ENCODE peak calls at places on chromosome 19, in seven cellular contexts. I is iris pigment epithelial cell; Z is activated naive CD4-positive, alpha-beta T cell treated with anti-CD3 and anti-CD28 coated beads, Interleukin-2, amount 10 ng/mL, durations not matched to agents 7 days and 5 days; T is activated T-cell treated with anti-CD3 and anti-CD28 coated beads, Interleukin-2, amount 50 U/mL, for 24 hours; M is naive B cell; R is IMR-90; K is NCI-H82. E is an unnamed sample.
A peak's percentile ranks its signal among the peaks of the same experiment; 100 is the strongest.

GRCh38 chr19:14333101-14333871 is 48.0 kb upstream of the ADGRE5 start:
- DNase-seq in T (peak; percentile 50), K (peak; percentile 45), I (peak; percentile 46), Z (peak; percentile 41), R (no peak), M (no peak), E (no peak)

GRCh38 chr19:29622191-29623070 is 16.3 kb downstream of the POP4 start:
- DNase-seq in R (no peak), M (no peak), T (peak; percentile 70), Z (peak; percentile 48), K (no peak), I (peak; percentile 11), E (no peak)

GRCh38 chr19:42270346-42271044 is 1.4 kb downstream of the CIC start:
- DNase-seq in I (peak; percentile 66), K (no peak), Z (peak; percentile 82), M (peak; percentile 51), R (no peak), T (peak; percentile 83), E (no peak)

GRCh38 chr19:996051-996838 is 4.0 kb upstream of the GRIN3B start:
- DNase-seq in K (peak; percentile 47), Z (peak; percentile 83), I (peak; percentile 56), R (peak; percentile 53), T (peak; percentile 81), M (peak; percentile 61), E (no peak)

GRCh38 chr19:13060964-13061927 is 41.4 kb downstream of the LYL1 start:
- DNase-seq in I (peak; percentile 65), T (peak; percentile 87), M (peak; percentile 70), R (peak; percentile 69), Z (peak; percentile 85), K (peak; percentile 95), E (peak; percentile 43)

GRCh38 chr19:27793128-27793643 is 1419.8 kb downstream of the UQCRFS1 start:
- DNase-seq in T (no peak), K (peak; percentile 98), R (peak; percentile 58), Z (peak; percentile 77), I (peak; percentile 78), M (no peak), E (peak; percentile 93)

GRCh38 chr19:19464339-19465098 is 50.8 kb downstream of the TSSK6 start:
- DNase-seq in T (no peak), K (no peak), M (no peak), I (peak; percentile 81), R (peak; percentile 73), Z (no peak), E (no peak)

GRCh38 chr19:49744946-49745381 is 18.1 kb downstream of the TSKS start:
- DNase-seq in R (no peak), K (peak; percentile 26), T (no peak), Z (no peak), M (no peak), I (no peak), E (no peak)

GRCh38 chr19:41357746-41358145 is 4.0 kb upstream of the TGFB1 start:
- DNase-seq in Z (no peak), T (no peak), R (no peak), K (no peak), M (no peak), I (no peak), E (no peak)

GRCh38 chr19:888615-889385 is 4.2 kb downstream of the MED16 start:
- DNase-seq in I (no peak), T (peak; percentile 49), M (no peak), K (no peak), R (no peak), Z (no peak), E (no peak)

GRCh38 chr19:4123615-4124568 is at the start of gene MAP2K2:
- DNase-seq in R (peak; percentile 84), K (peak; percentile 93), M (peak; percentile 95), Z (peak; percentile 96), I (peak; percentile 82), T (peak; percentile 98), E (no peak)

GRCh38 chr19:1989513-1990229 is 25.8 kb downstream of the BTBD2 start:
- DNase-seq in M (no peak), Z (no peak), K (no peak), R (no peak), I (no peak), T (no peak), E (no peak)

GRCh38 chr19:36488816-36489138 is 584 bp downstream of the ZNF566 start:
- DNase-seq in M (no peak), K (peak; percentile 79), R (no peak), T (no peak), I (no peak), Z (no peak), E (no peak)

GRCh38 chr19:6393982-6394412 is 1.0 kb upstream of the GTF2F1 start:
- DNase-seq in K (no peak), I (no peak), M (no peak), T (no peak), Z (peak; percentile 81), R (no peak), E (no peak)

GRCh38 chr19:49188626-49189200 is 31.1 kb downstream of the TRPM4 start:
- DNase-seq in K (no peak), M (no peak), R (no peak), Z (no peak), T (no peak), I (no peak), E (no peak)

GRCh38 chr19:32824906-32825608 is 44.5 kb downstream of the SLC7A9 start:
- DNase-seq in M (no peak), I (no peak), T (no peak), K (no peak), Z (no peak), R (no peak), E (no peak)

GRCh38 chr19:4108767-4109625 is 14.9 kb downstream of the MAP2K2 start:
- DNase-seq in M (peak; percentile 92), T (peak; percentile 75), R (no peak), Z (peak; percentile 88), K (no peak), I (no peak), E (no peak)

GRCh38 chr19:15463865-15464371 is 426 bp downstream of the RASAL3 start:
- DNase-seq in T (peak; percentile 83), I (no peak), R (no peak), Z (peak; percentile 90), M (peak; percentile 69), K (no peak), E (no peak)

GRCh38 chr19:44731622-44732021 is 16.9 kb upstream of the BCL3 start:
- DNase-seq in M (no peak), K (no peak), R (no peak), I (no peak), Z (no peak), T (no peak), E (no peak)

GRCh38 chr19:33241530-33242101 is 16.0 kb upstream of the SLC7A10 start:
- DNase-seq in T (peak; percentile 51), K (peak; percentile 27), Z (no peak), M (no peak), I (no peak), R (no peak), E (no peak)

GRCh38 chr19:13159713-13160112 is 9.5 kb downstream of the IER2 start:
- DNase-seq in Z (no peak), M (no peak), I (no peak), T (no peak), R (no peak), K (no peak), E (no peak)

GRCh38 chr19:5972355-5972731 is 5.6 kb downstream of the RANBP3 start:
- DNase-seq in R (no peak), I (no peak), K (no peak), Z (no peak), M (no peak), T (no peak), E (no peak)

GRCh38 chr19:29526730-29527499 is 1.1 kb downstream of the VSTM2B start:
- DNase-seq in T (peak; percentile 59), K (no peak), Z (no peak), R (no peak), I (no peak), M (no peak), E (no peak)

GRCh38 chr19:4534836-4535658 is at the start of gene PLIN5:
- DNase-seq in M (peak; percentile 39), Z (peak; percentile 52), T (peak; percentile 63), I (peak; percentile 51), R (peak; percentile 26), K (peak; percentile 91), E (no peak)

GRCh38 chr19:41233748-41234240 is 14.8 kb downstream of the AXL start:
- DNase-seq in I (no peak), T (no peak), K (no peak), R (no peak), M (no peak), Z (no peak), E (no peak)

GRCh38 chr19:46654621-46655152 is 6.3 kb downstream of the DACT3 start:
- DNase-seq in I (no peak), Z (no peak), R (no peak), K (no peak), M (no peak), T (no peak), E (no peak)

GRCh38 chr19:11453468-11454341 is 18.3 kb downstream of the PRKCSH start:
- DNase-seq in K (peak; percentile 20), Z (peak; percentile 42), R (no peak), I (no peak), M (peak; percentile 30), T (no peak), E (no peak)

GRCh38 chr19:32599736-32600157 is 18.8 kb downstream of the PDCD5 start:
- DNase-seq in R (peak; percentile 69), M (peak; percentile 40), Z (peak; percentile 55), K (peak; percentile 81), T (no peak), I (peak; percentile 70), E (peak; percentile 13)

GRCh38 chr19:42634409-42635232 is 39.9 kb upstream of the CEACAM8 start:
- DNase-seq in T (peak; percentile 47), M (no peak), K (peak; percentile 53), R (peak; percentile 20), I (peak; percentile 38), Z (peak; percentile 56), E (peak; percentile 28)

GRCh38 chr19:926595-927043 is 784 bp downstream of the ARID3A start:
- DNase-seq in K (peak; percentile 45), Z (peak; percentile 68), R (no peak), M (peak; percentile 62), T (peak; percentile 59), I (peak; percentile 63), E (no peak)

GRCh38 chr19:34232566-34233481 is 21.5 kb upstream of the GARRE1 start:
- DNase-seq in M (no peak), K (peak; percentile 94), T (peak; percentile 45), R (peak; percentile 96), Z (peak; percentile 48), I (peak; percentile 94), E (peak; percentile 93)

GRCh38 chr19:55642153-55643002 is 1.1 kb upstream of the ZNF581 start:
- DNase-seq in Z (peak; percentile 39), I (peak; percentile 51), K (peak; percentile 66), M (peak; percentile 46), R (no peak), T (peak; percentile 67), E (no peak)

GRCh38 chr19:51064534-51065220 is at the start of gene KLK13:
- DNase-seq in M (no peak), Z (no peak), R (no peak), I (no peak), K (no peak), T (no peak), E (no peak)

GRCh38 chr19:50922316-50922853 is 11.2 kb upstream of the KLK4 start:
- DNase-seq in R (peak; percentile 67), T (peak; percentile 80), M (peak; percentile 68), K (peak; percentile 83), I (peak; percentile 70), Z (peak; percentile 84), E (no peak)

E was measured in Panc1.